ENCODE peak calls at places on chromosome 11, in four cellular contexts. One of them, this sample, is unnamed.

GRCh38 chr11:47257518-47258316 is at the start of gene NR1H3:
- DNase-seq in anterior cingulate cortex: no peak
- DNase-seq in Peyer's patch: no peak
- DNase-seq in astrocyte of the spinal cord: peak
- DNase-seq in this sample: peak

GRCh38 chr11:110434952-110435779 is 5.4 kb downstream of the FDX1 start:
- DNase-seq in astrocyte of the spinal cord: no peak
- DNase-seq in Peyer's patch: peak
- DNase-seq in anterior cingulate cortex: no peak
- DNase-seq in this sample: no peak

GRCh38 chr11:96188625-96189006 is 154.4 kb downstream of the MAML2 start:
- DNase-seq in astrocyte of the spinal cord: peak
- DNase-seq in Peyer's patch: no peak
- DNase-seq in anterior cingulate cortex: no peak
- DNase-seq in this sample: peak

GRCh38 chr11:105862736-105863367 is 159.2 kb downstream of the MSANTD4 start:
- DNase-seq in Peyer's patch: no peak
- DNase-seq in astrocyte of the spinal cord: peak
- DNase-seq in anterior cingulate cortex: no peak
- DNase-seq in this sample: peak

GRCh38 chr11:78952188-78952587 is 377.5 kb upstream of the NARS2 start:
- DNase-seq in astrocyte of the spinal cord: no peak
- DNase-seq in anterior cingulate cortex: no peak
- DNase-seq in Peyer's patch: no peak
- DNase-seq in this sample: no peak

GRCh38 chr11:46361283-46362145 is 14.3 kb downstream of the DGKZ start:
- DNase-seq in Peyer's patch: peak
- DNase-seq in astrocyte of the spinal cord: peak
- DNase-seq in anterior cingulate cortex: peak
- DNase-seq in this sample: peak

GRCh38 chr11:43955381-43956118 is 13.1 kb downstream of the C11orf96 start:
- DNase-seq in anterior cingulate cortex: no peak
- DNase-seq in astrocyte of the spinal cord: peak
- DNase-seq in Peyer's patch: no peak
- DNase-seq in this sample: peak

GRCh38 chr11:130827697-130828377 is 88.4 kb downstream of the SNX19 start:
- DNase-seq in astrocyte of the spinal cord: peak
- DNase-seq in anterior cingulate cortex: no peak
- DNase-seq in Peyer's patch: no peak
- DNase-seq in this sample: peak

GRCh38 chr11:88555829-88556202 is 218.3 kb upstream of the CTSC start:
- DNase-seq in anterior cingulate cortex: no peak
- DNase-seq in Peyer's patch: no peak
- DNase-seq in astrocyte of the spinal cord: peak
- DNase-seq in this sample: peak

GRCh38 chr11:10973416-10973815 is 115.6 kb upstream of the ZBED5 start:
- DNase-seq in astrocyte of the spinal cord: no peak
- DNase-seq in anterior cingulate cortex: no peak
- DNase-seq in Peyer's patch: no peak
- DNase-seq in this sample: no peak

GRCh38 chr11:11414996-11415395 is 61.9 kb upstream of the CSNK2A3 start:
- DNase-seq in anterior cingulate cortex: no peak
- DNase-seq in Peyer's patch: no peak
- DNase-seq in astrocyte of the spinal cord: no peak
- DNase-seq in this sample: no peak

GRCh38 chr11:2280208-2280607 is 9.8 kb upstream of the ASCL2 start:
- DNase-seq in Peyer's patch: no peak
- DNase-seq in anterior cingulate cortex: no peak
- DNase-seq in astrocyte of the spinal cord: no peak
- DNase-seq in this sample: no peak

GRCh38 chr11:27212248-27212780 is 150.7 kb downstream of the CCDC34 start:
- DNase-seq in astrocyte of the spinal cord: no peak
- DNase-seq in anterior cingulate cortex: no peak
- DNase-seq in Peyer's patch: no peak
- DNase-seq in this sample: no peak

GRCh38 chr11:72680624-72681158 is 6.5 kb upstream of the PDE2A start:
- DNase-seq in Peyer's patch: no peak
- DNase-seq in astrocyte of the spinal cord: no peak
- DNase-seq in anterior cingulate cortex: no peak
- DNase-seq in this sample: no peak

GRCh38 chr11:104841185-104841584 is 57.1 kb downstream of the CASP12 start:
- DNase-seq in anterior cingulate cortex: no peak
- DNase-seq in Peyer's patch: no peak
- DNase-seq in astrocyte of the spinal cord: no peak
- DNase-seq in this sample: no peak

GRCh38 chr11:16223558-16223957 is 132.8 kb downstream of the SOX6 start:
- DNase-seq in anterior cingulate cortex: no peak
- DNase-seq in astrocyte of the spinal cord: no peak
- DNase-seq in Peyer's patch: no peak
- DNase-seq in this sample: no peak

GRCh38 chr11:90593099-90593498 is 370.2 kb upstream of the CHORDC1 start:
- DNase-seq in astrocyte of the spinal cord: no peak
- DNase-seq in Peyer's patch: no peak
- DNase-seq in anterior cingulate cortex: no peak
- DNase-seq in this sample: no peak

GRCh38 chr11:23403210-23404185 is 543.2 kb upstream of the CCDC179 start:
- DNase-seq in Peyer's patch: no peak
- DNase-seq in astrocyte of the spinal cord: no peak
- DNase-seq in anterior cingulate cortex: no peak
- DNase-seq in this sample: no peak

GRCh38 chr11:35009191-35009940 is 92.9 kb downstream of the PDHX start:
- DNase-seq in astrocyte of the spinal cord: peak
- DNase-seq in Peyer's patch: no peak
- DNase-seq in anterior cingulate cortex: no peak
- DNase-seq in this sample: peak

GRCh38 chr11:74154621-74155281 is 16.1 kb downstream of the C2CD3 start:
- DNase-seq in Peyer's patch: no peak
- DNase-seq in astrocyte of the spinal cord: peak
- DNase-seq in anterior cingulate cortex: no peak
- DNase-seq in this sample: peak

GRCh38 chr11:33480636-33481035 is 220.0 kb downstream of the C11orf91 start:
- DNase-seq in Peyer's patch: no peak
- DNase-seq in astrocyte of the spinal cord: no peak
- DNase-seq in anterior cingulate cortex: no peak
- DNase-seq in this sample: no peak

GRCh38 chr11:85316967-85317366 is 310.2 kb downstream of the DLG2 start:
- DNase-seq in astrocyte of the spinal cord: no peak
- DNase-seq in anterior cingulate cortex: no peak
- DNase-seq in Peyer's patch: peak
- DNase-seq in this sample: no peak

GRCh38 chr11:131037873-131038272 is 121.6 kb upstream of the SNX19 start:
- DNase-seq in anterior cingulate cortex: no peak
- DNase-seq in astrocyte of the spinal cord: no peak
- DNase-seq in Peyer's patch: no peak
- DNase-seq in this sample: no peak

GRCh38 chr11:80362578-80362977 is 921.7 kb upstream of the TENM4 start:
- DNase-seq in astrocyte of the spinal cord: no peak
- DNase-seq in anterior cingulate cortex: no peak
- DNase-seq in Peyer's patch: no peak
- DNase-seq in this sample: no peak

GRCh38 chr11:63508745-63509144 is 2.9 kb downstream of the LGALS12 start:
- DNase-seq in Peyer's patch: no peak
- DNase-seq in astrocyte of the spinal cord: no peak
- DNase-seq in anterior cingulate cortex: no peak
- DNase-seq in this sample: no peak

GRCh38 chr11:113446112-113446511 is 29.1 kb downstream of the DRD2 start:
- DNase-seq in astrocyte of the spinal cord: peak
- DNase-seq in Peyer's patch: no peak
- DNase-seq in anterior cingulate cortex: no peak
- DNase-seq in this sample: no peak

GRCh38 chr11:15590131-15590530 is 475.4 kb downstream of the INSC start:
- DNase-seq in astrocyte of the spinal cord: no peak
- DNase-seq in anterior cingulate cortex: no peak
- DNase-seq in Peyer's patch: no peak
- DNase-seq in this sample: peak

GRCh38 chr11:86172894-86173293 is 71.7 kb upstream of the EED start:
- DNase-seq in Peyer's patch: no peak
- DNase-seq in anterior cingulate cortex: no peak
- DNase-seq in astrocyte of the spinal cord: peak
- DNase-seq in this sample: peak

GRCh38 chr11:111387318-111387863 is 8.3 kb upstream of the POU2AF1 start:
- DNase-seq in Peyer's patch: no peak
- DNase-seq in astrocyte of the spinal cord: no peak
- DNase-seq in anterior cingulate cortex: peak
- DNase-seq in this sample: no peak

GRCh38 chr11:133898770-133899115 is 53.4 kb upstream of the SPATA19 start:
- DNase-seq in astrocyte of the spinal cord: no peak
- DNase-seq in anterior cingulate cortex: no peak
- DNase-seq in Peyer's patch: no peak
- DNase-seq in this sample: no peak

GRCh38 chr11:25855916-25856315 is 476.0 kb upstream of the ANO3 start:
- DNase-seq in astrocyte of the spinal cord: no peak
- DNase-seq in anterior cingulate cortex: no peak
- DNase-seq in Peyer's patch: no peak
- DNase-seq in this sample: no peak

GRCh38 chr11:111935331-111936044 is 1.7 kb upstream of the DIXDC1 start:
- DNase-seq in anterior cingulate cortex: no peak
- DNase-seq in astrocyte of the spinal cord: no peak
- DNase-seq in Peyer's patch: no peak
- DNase-seq in this sample: no peak